ENCODE peak calls at places on chromosomes 16 and 17, in six cellular contexts. O, Y, Z, W, S and U are unnamed samples.
A peak's percentile ranks its signal among the peaks of the same experiment; 100 is the strongest.

GRCh38 chr17:57342963-57343589 is 86.8 kb downstream of the MSI2 start:
- DNase-seq in O (no peak), Y (no peak), Z (no peak), W (no peak), S (no peak), U (no peak)

GRCh38 chr17:78977992-78978973 is 1.4 kb downstream of the LGALS3BP start:
- DNase-seq in O (no peak), Y (no peak), Z (no peak), W (peak; percentile 23), S (no peak), U (no peak)

GRCh38 chr17:28926366-28926765 is 23.5 kb upstream of the DHRS13 start:
- DNase-seq in O (no peak), Y (no peak), Z (no peak), W (no peak), S (no peak), U (no peak)

GRCh38 chr17:61496174-61496956 is 44.1 kb downstream of the TBX4 start:
- DNase-seq in O (no peak), Y (no peak), Z (no peak), W (no peak), S (no peak), U (no peak)

GRCh38 chr16:86508947-86509758 is 1.2 kb upstream of the FOXF1 start:
- DNase-seq in O (peak; percentile 90), Y (no peak), Z (peak; percentile 64), W (peak; percentile 39), S (peak; percentile 14), U (no peak)

GRCh38 chr17:55664287-55664686 is 58.4 kb downstream of the TMEM100 start:
- DNase-seq in O (no peak), Y (no peak), Z (no peak), W (no peak), S (peak; percentile 14), U (no peak)

GRCh38 chr17:3959295-3959899 is 4.8 kb downstream of the ATP2A3 start:
- DNase-seq in O (peak; percentile 62), Y (no peak), Z (peak; percentile 65), W (peak; percentile 22), S (peak; percentile 56), U (peak; percentile 7)

GRCh38 chr16:86975445-86975844 is 341.7 kb downstream of the C16orf95 start:
- DNase-seq in O (peak; percentile 76), Y (no peak), Z (peak; percentile 95), W (peak; percentile 91), S (no peak), U (peak; percentile 70)

GRCh38 chr16:6684076-6684673 is 648.5 kb upstream of the RBFOX1 start:
- DNase-seq in O (peak; percentile 4), Y (no peak), Z (peak; percentile 1), W (peak; percentile 52), S (peak; percentile 6), U (peak; percentile 15)

GRCh38 chr16:57540387-57540786 is 2.1 kb upstream of the ADGRG5 start:
- DNase-seq in O (no peak), Y (no peak), Z (no peak), W (no peak), S (no peak), U (no peak)

GRCh38 chr17:50593321-50593720 is 32.8 kb downstream of the CACNA1G start:
- DNase-seq in O (no peak), Y (no peak), Z (no peak), W (peak; percentile 25), S (peak; percentile 92), U (peak; percentile 72)

GRCh38 chr17:2510559-2510958 is 1.1 kb downstream of the METTL16 start:
- DNase-seq in O (no peak), Y (no peak), Z (no peak), W (no peak), S (no peak), U (no peak)

GRCh38 chr16:82264781-82265180 is 94.8 kb upstream of the MPHOSPH6 start:
- DNase-seq in O (no peak), Y (no peak), Z (no peak), W (no peak), S (no peak), U (no peak)

GRCh38 chr17:7351665-7352558 is at the start of gene KCTD11:
- DNase-seq in O (peak; percentile 94), Y (peak; percentile 68), Z (peak; percentile 84), W (peak; percentile 99), S (peak; percentile 94), U (peak; percentile 70)

GRCh38 chr17:75407655-75408352 is 2.3 kb upstream of the GRB2 start:
- DNase-seq in O (no peak), Y (no peak), Z (no peak), W (no peak), S (no peak), U (no peak)

GRCh38 chr17:58249270-58250133 is 11.1 kb downstream of the LPO start:
- DNase-seq in O (peak; percentile 83), Y (peak; percentile 72), Z (peak; percentile 40), W (peak; percentile 52), S (peak; percentile 55), U (no peak)

GRCh38 chr17:43371227-43371821 is 27.5 kb upstream of the ARL4D start:
- DNase-seq in O (no peak), Y (no peak), Z (no peak), W (no peak), S (no peak), U (no peak)

GRCh38 chr16:48963901-48964615 is 317.6 kb downstream of the CBLN1 start:
- DNase-seq in O (peak; percentile 70), Y (no peak), Z (peak; percentile 87), W (peak; percentile 93), S (no peak), U (peak; percentile 91)

GRCh38 chr16:68860978-68861892 is 17.9 kb downstream of the TANGO6 start:
- DNase-seq in O (no peak), Y (no peak), Z (no peak), W (no peak), S (no peak), U (no peak)

GRCh38 chr16:66605177-66605999 is 884 bp downstream of the CMTM3 start:
- DNase-seq in O (peak; percentile 56), Y (peak; percentile 29), Z (peak; percentile 40), W (peak; percentile 66), S (peak; percentile 38), U (no peak)

GRCh38 chr17:4533522-4534502 is 21.4 kb downstream of the MYBBP1A start:
- DNase-seq in O (no peak), Y (no peak), Z (no peak), W (no peak), S (no peak), U (no peak)

GRCh38 chr17:17659340-17659739 is 21.9 kb upstream of the RAI1 start:
- DNase-seq in O (no peak), Y (no peak), Z (no peak), W (no peak), S (no peak), U (no peak)

GRCh38 chr17:45963258-45963657 is 35.8 kb upstream of the STH start:
- DNase-seq in O (no peak), Y (no peak), Z (no peak), W (no peak), S (no peak), U (no peak)

GRCh38 chr16:65896448-65897153 is 469.9 kb upstream of the CDH5 start:
- DNase-seq in O (no peak), Y (no peak), Z (no peak), W (no peak), S (no peak), U (no peak)

GRCh38 chr16:81238296-81239011 is at the start of gene BCO1:
- DNase-seq in O (peak; percentile 8), Y (no peak), Z (peak; percentile 73), W (peak; percentile 91), S (peak; percentile 84), U (peak; percentile 98)

GRCh38 chr16:89365044-89365467 is 125.3 kb downstream of the ANKRD11 start:
- DNase-seq in O (no peak), Y (no peak), Z (peak; percentile 91), W (peak; percentile 85), S (no peak), U (peak; percentile 86)

GRCh38 chr17:29133146-29133713 is 47.0 kb downstream of the MYO18A start:
- DNase-seq in O (peak; percentile 85), Y (no peak), Z (peak; percentile 90), W (peak; percentile 84), S (no peak), U (peak; percentile 79)

GRCh38 chr16:69482410-69482951 is 58.1 kb downstream of the CYB5B start:
- DNase-seq in O (no peak), Y (no peak), Z (peak; percentile 90), W (no peak), S (peak; percentile 8), U (peak; percentile 45)

GRCh38 chr17:80866050-80866793 is 125.4 kb upstream of the CHMP6 start:
- DNase-seq in O (peak; percentile 55), Y (peak; percentile 72), Z (peak; percentile 65), W (peak; percentile 65), S (peak; percentile 58), U (peak; percentile 44)

GRCh38 chr17:5730373-5730772 is 146.1 kb upstream of the NLRP1 start:
- DNase-seq in O (no peak), Y (no peak), Z (no peak), W (no peak), S (no peak), U (no peak)